ENCODE peak calls at places on chromosomes 5 and 9, in seven cellular contexts. N is trophoblast cell, H is IMR-90, T is H1, G is mesendoderm, U is H9, L is mesenchymal stem cell. P is an unnamed sample. For H3K4me1, the result is how much of the 10 kb centered on the place peaks cover.

GRCh38 chr9:125564641-125565040 is 142.4 kb downstream of the MAPKAP1 start:
- DNase-seq in N (no peak), H (no peak), T (no peak), G (no peak), U (no peak), L (no peak), P (no peak)

GRCh38 chr5:54927097-54927746 is 58.2 kb downstream of the ESM1 start:
- DNase-seq in N (no peak), H (no peak), T (no peak), G (no peak), U (no peak), L (no peak), P (no peak)

GRCh38 chr9:76374702-76375543 is 19.3 kb downstream of the RFK start:
- DNase-seq in N (peak), H (peak), T (no peak), G (peak), U (peak), L (peak), P (no peak)

GRCh38 chr9:138008081-138008841 is 130.7 kb downstream of the CACNA1B start:
- DNase-seq in N (no peak), H (no peak), T (no peak), G (no peak), U (no peak), L (no peak), P (no peak)

GRCh38 chr5:96952118-96952750 is 16.4 kb downstream of the LNPEP start:
- DNase-seq in N (peak), H (no peak), T (no peak), G (no peak), U (no peak), L (no peak), P (no peak)

GRCh38 chr5:93252165-93252564 is 328.9 kb downstream of the NR2F1-AS1 start:
- DNase-seq in N (no peak), H (no peak), T (no peak), G (peak), U (no peak), L (no peak), P (no peak)

GRCh38 chr9:133615101-133615896 is 6.1 kb upstream of the FAM163B start:
- DNase-seq in N (no peak), H (no peak), T (no peak), G (no peak), U (no peak), L (no peak), P (no peak)

GRCh38 chr5:97164846-97165245 is 18.2 kb downstream of the RIOK2 start:
- DNase-seq in N (peak), H (peak), T (no peak), G (no peak), U (no peak), L (no peak), P (no peak)

GRCh38 chr5:82513739-82514138 is 235.6 kb upstream of the RPS23 start:
- DNase-seq in N (no peak), H (no peak), T (no peak), G (peak), U (peak), L (no peak), P (peak)

GRCh38 chr9:122125891-122126331 is 32.8 kb upstream of the TTLL11 start:
- DNase-seq in N (peak), H (peak), T (peak), G (peak), U (peak), L (peak), P (no peak)

GRCh38 chr9:19173598-19174125 is 46.4 kb upstream of the PLIN2 start:
- DNase-seq in N (peak), H (no peak), T (no peak), G (no peak), U (no peak), L (no peak), P (no peak)

GRCh38 chr9:15277400-15278137 is 29.4 kb downstream of the TTC39B start:
- DNase-seq in N (peak), H (peak), T (no peak), G (peak), U (no peak), L (peak), P (no peak)

GRCh38 chr9:86836797-86837196 is 110.5 kb downstream of the GAS1 start:
- DNase-seq in N (no peak), H (no peak), T (no peak), G (no peak), U (no peak), L (no peak), P (no peak)

GRCh38 chr9:131739192-131739961 is 499 bp downstream of the RAPGEF1 start:
- DNase-seq in N (peak), H (no peak), T (peak), G (peak), U (no peak), L (no peak), P (peak)

GRCh38 chr5:150656191-150657132 is 4.6 kb upstream of the MYOZ3 start:
- DNase-seq in N (peak), H (no peak), T (peak), G (peak), U (peak), L (peak), P (peak)

GRCh38 chr5:132057498-132058255 is 2.8 kb upstream of the IL3 start:
- DNase-seq in N (no peak), H (no peak), T (peak), G (no peak), U (peak), L (no peak), P (no peak)

GRCh38 chr5:1779021-1779680 is 20.5 kb downstream of the MRPL36 start:
- DNase-seq in N (no peak), H (no peak), T (no peak), G (no peak), U (no peak), L (no peak), P (no peak)

GRCh38 chr5:178339272-178339671 is 106.7 kb upstream of the PHYKPL start:
- DNase-seq in N (no peak), H (no peak), T (no peak), G (no peak), U (no peak), L (no peak), P (no peak)

GRCh38 chr5:3896098-3896497 is 300.5 kb downstream of the IRX1 start:
- DNase-seq in N (no peak), H (no peak), T (no peak), G (no peak), U (no peak), L (no peak), P (no peak)

GRCh38 chr9:98191615-98192502 is 578 bp downstream of the CORO2A start:
- DNase-seq in N (peak), H (no peak), T (peak), G (peak), U (peak), L (no peak), P (no peak)

GRCh38 chr5:59665086-59665831 is 228.3 kb downstream of the PDE4D start:
- DNase-seq in N (no peak), H (no peak), T (no peak), G (no peak), U (no peak), L (no peak), P (no peak)

GRCh38 chr5:122368845-122369244 is 56.8 kb downstream of the SNCAIP start:
- DNase-seq in N (no peak), H (peak), T (no peak), G (no peak), U (no peak), L (no peak), P (no peak)

GRCh38 chr5:133232911-133233310 is 181.1 kb downstream of the HSPA4 start:
- DNase-seq in N (no peak), H (no peak), T (no peak), G (no peak), U (no peak), L (no peak), P (no peak)

GRCh38 chr5:134511796-134512660 is 13.4 kb upstream of the JADE2 start:
- DNase-seq in N (peak), H (peak), T (peak), G (peak), U (peak), L (peak), P (no peak)

GRCh38 chr5:10254686-10255085 is 4.6 kb downstream of the CCT5 start:
- DNase-seq in N (no peak), H (no peak), T (no peak), G (no peak), U (no peak), L (no peak), P (no peak)

GRCh38 chr9:5428794-5429528 is 8.8 kb downstream of the PLGRKT start:
- DNase-seq in N (peak), H (no peak), T (no peak), G (no peak), U (no peak), L (no peak), P (no peak)

GRCh38 chr5:375921-376871 is 54.7 kb downstream of the AHRR start:
- DNase-seq in N (no peak), H (no peak), T (peak), G (no peak), U (peak), L (no peak), P (no peak)

DNA sequence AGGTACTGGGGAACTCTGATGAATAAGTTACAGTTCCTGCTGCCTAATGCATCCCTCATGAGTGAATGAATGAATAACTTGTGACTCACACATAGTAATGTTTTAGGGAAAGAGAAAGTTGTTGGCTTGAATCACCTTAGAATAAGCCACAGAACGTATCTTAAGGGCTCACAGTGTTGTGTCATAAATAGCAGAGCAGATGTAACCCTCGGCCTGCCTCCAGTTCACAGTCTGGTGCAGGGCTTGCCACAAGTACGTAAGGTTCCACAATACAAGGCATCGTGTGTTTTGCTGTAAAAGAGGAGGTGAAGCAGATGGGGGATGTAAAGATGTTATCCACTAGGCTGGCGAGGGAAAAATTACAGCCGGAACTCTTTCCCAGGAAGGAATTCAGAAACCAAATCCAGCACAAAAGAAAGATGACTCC is 218.7 kb downstream of the TRPM3 start:
- DNase-seq in N (peak), H (peak), T (no peak), G (peak), U (no peak), L (peak), P (no peak)
- H4K8ac ChIP-seq in N (no peak), H (no peak), T (no peak), G (no peak), U (no peak), L (no peak), P (no peak)

DNA sequence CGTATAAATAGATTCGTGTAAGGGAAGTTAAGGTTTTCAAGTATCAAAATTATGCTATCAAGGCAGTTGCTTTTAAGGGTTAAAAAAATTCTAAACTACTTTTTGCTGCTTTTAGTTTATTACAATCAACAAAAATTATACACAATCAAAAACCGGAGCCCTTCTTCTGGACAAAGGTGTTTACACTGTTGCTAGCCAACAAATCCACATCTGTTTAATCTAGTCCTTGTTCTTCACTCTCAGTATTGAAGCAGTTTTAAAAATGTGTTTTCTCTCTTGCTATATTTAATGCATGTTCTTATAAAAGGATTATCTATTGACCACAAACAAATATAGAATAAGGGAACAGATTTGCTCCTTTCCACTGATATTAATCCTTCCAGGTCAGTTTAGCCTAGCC is 2.5 kb downstream of the FEM1C start:
- DNase-seq in N (no peak), H (peak), T (no peak), G (no peak), U (no peak), L (peak), P (no peak)
- H3K4me1 ChIP-seq in N (under half), H (under half), T (under half), G (under half), U (under half), L (under half), P (under half)

GRCh38 chr5:124210106-124210918 is 536.1 kb downstream of the ZNF608 start:
- DNase-seq in N (no peak), H (no peak), T (no peak), G (no peak), U (no peak), L (no peak), P (no peak)
- H4K8ac ChIP-seq in N (no peak), H (no peak), T (no peak), G (no peak), U (no peak), L (no peak), P (no peak)

DNA sequence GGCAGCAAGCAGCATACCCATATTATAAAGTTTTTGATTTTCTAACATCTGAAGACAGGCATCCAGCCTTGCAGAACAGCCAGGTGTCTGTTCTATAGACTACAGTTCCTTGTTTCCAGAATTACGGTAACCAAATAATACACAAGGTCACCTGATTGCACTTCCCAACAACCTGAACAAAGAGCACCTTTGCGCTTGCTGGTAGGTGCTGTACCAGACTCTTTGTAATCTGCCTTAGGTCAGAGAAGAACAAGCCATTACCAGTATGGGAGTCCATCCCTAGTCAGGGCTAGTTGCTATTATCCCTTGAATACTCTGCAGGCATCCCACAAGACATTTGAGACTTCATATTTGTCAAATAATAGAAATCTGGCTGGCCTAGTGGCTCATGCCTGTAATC is 256.2 kb downstream of the ARRDC3 start:
- DNase-seq in N (no peak), H (no peak), T (no peak), G (no peak), U (no peak), L (no peak), P (no peak)
- H3K4me1 ChIP-seq in N (under half), H (under half), T (under half), G (under half), U (under half), L (under half), P (under half)

GRCh38 chr5:158843305-158843704 is 256.4 kb downstream of the EBF1 start:
- DNase-seq in N (no peak), H (no peak), T (no peak), G (no peak), U (no peak), L (no peak), P (no peak)
- H4K8ac ChIP-seq in N (no peak), H (no peak), T (no peak), G (no peak), U (no peak), L (no peak), P (no peak)

GRCh38 chr9:93039456-93039855 is 19.0 kb upstream of the SUSD3 start:
- DNase-seq in N (no peak), H (no peak), T (no peak), G (no peak), U (no peak), L (no peak), P (no peak)

GRCh38 chr9:93039976-93040375 is 18.5 kb upstream of the SUSD3 start:
- DNase-seq in N (no peak), H (no peak), T (no peak), G (no peak), U (no peak), L (no peak), P (no peak)

GRCh38 chr9:93037476-93037971 is 21.0 kb upstream of the SUSD3 start:
- DNase-seq in N (no peak), H (no peak), T (no peak), G (no peak), U (no peak), L (no peak), P (no peak)

GRCh38 chr9:93040409-93040808 is 18.1 kb upstream of the SUSD3 start:
- DNase-seq in N (no peak), H (no peak), T (no peak), G (no peak), U (no peak), L (no peak), P (no peak)

GRCh38 chr9:93038918-93039317 is 19.6 kb upstream of the SUSD3 start:
- DNase-seq in N (no peak), H (no peak), T (no peak), G (no peak), U (no peak), L (no peak), P (no peak)
- H3K4me1 ChIP-seq in N (under half), H (under half), T (under half), G (under half), U (under half), L (under half), P (under half)

DNA sequence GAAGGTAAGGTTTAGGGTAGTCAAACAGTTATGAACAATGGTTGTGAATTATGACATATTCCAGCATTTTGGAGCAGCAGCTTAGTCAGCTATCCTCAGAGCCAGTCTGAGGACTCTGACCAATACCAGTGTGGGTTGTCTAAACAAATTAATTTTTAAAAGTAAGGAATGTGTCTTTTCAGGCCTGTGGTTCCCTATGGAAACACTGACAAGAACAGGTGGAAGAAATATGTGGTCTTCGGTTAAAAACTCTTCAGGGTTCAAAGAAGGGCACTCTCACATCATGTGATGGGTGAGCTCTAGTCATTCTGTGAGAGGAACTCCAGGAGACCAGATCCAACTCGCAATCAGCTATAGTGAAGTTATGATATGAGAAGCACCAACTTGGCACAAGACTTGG is 33.5 kb upstream of the ALDOB start:
- DNase-seq in N (no peak), H (no peak), T (no peak), G (no peak), U (no peak), L (no peak), P (no peak)
- H4K8ac ChIP-seq in N (no peak), H (no peak), T (no peak), G (no peak), U (no peak), L (no peak), P (no peak)

P was measured in neuronal stem cell.